ENCODE peak calls at places on chromosomes 11 and 22, in seven cellular contexts. M is IMR-90, A is trophoblast cell, Y is mesendoderm, W is H1, C is H9, Q is mesenchymal stem cell. L is an unnamed sample.

GRCh38 chr22:25166266-25167056 is 33.2 kb upstream of the CRYBB3 start:
- DNase-seq in M (no peak), A (no peak), Y (no peak), W (no peak), C (no peak), Q (no peak), L (no peak)

GRCh38 chr11:134575504-134576230 is 163.6 kb upstream of the B3GAT1 start:
- DNase-seq in M (no peak), A (no peak), Y (no peak), W (peak), C (no peak), Q (no peak), L (no peak)

GRCh38 chr11:126140932-126141291 is 70.5 kb downstream of the RPUSD4 start:
- DNase-seq in M (peak), A (no peak), Y (no peak), W (no peak), C (no peak), Q (peak), L (no peak)

GRCh38 chr11:2445107-2445947 is 519 bp downstream of the KCNQ1 start:
- DNase-seq in M (no peak), A (no peak), Y (no peak), W (no peak), C (no peak), Q (no peak), L (no peak)

GRCh38 chr11:69199583-69200295 is 44.0 kb downstream of the SMIM38 start:
- DNase-seq in M (no peak), A (no peak), Y (peak), W (no peak), C (no peak), Q (no peak), L (no peak)

GRCh38 chr11:70471254-70471653 is 72.9 kb downstream of the CTTN start:
- DNase-seq in M (no peak), A (peak), Y (peak), W (peak), C (peak), Q (peak), L (peak)

GRCh38 chr22:32326647-32327046 is 31.0 kb upstream of the RFPL3 start:
- DNase-seq in M (no peak), A (no peak), Y (no peak), W (peak), C (no peak), Q (no peak), L (no peak)

GRCh38 chr11:96272542-96273306 is 70.3 kb downstream of the MAML2 start:
- DNase-seq in M (peak), A (peak), Y (peak), W (no peak), C (no peak), Q (peak), L (no peak)

GRCh38 chr11:11968511-11969280 is 39.7 kb downstream of the DKK3 start:
- DNase-seq in M (peak), A (no peak), Y (no peak), W (no peak), C (no peak), Q (no peak), L (no peak)

GRCh38 chr11:128772814-128773213 is 78.9 kb downstream of the FLI1 start:
- DNase-seq in M (no peak), A (no peak), Y (no peak), W (no peak), C (no peak), Q (no peak), L (no peak)

DNA sequence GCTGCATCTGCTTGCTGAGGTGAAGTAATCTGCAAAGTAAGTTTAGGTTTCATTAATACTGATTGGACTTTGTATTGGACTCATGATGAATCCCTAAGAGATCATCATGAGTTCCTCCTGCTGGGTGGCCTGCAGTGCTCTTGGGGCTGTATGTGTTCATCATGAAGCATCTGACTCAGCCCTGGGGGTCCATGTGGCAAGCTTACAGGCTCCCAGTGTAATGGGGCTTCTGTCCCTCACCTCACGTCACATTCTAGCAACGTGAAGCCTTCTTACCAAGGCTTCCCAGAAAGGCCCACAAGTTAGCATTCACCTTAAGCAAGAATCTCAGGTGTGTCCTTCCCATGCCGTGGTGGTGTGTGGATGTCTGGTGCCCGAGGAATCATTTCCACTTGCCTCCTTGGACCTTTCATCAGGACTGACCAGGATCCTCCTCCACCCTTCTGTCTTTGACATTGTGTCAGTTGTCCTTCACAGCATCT is 23.7 kb downstream of the CRKL start:
- DNase-seq in M (no peak), A (peak), Y (no peak), W (no peak), C (no peak), Q (no peak), L (no peak)
- H3K9ac ChIP-seq in M (no peak), A (no peak), Y (no peak), W (no peak), C (no peak), Q (no peak), L (no peak)

GRCh38 chr11:16124390-16124789 is 232.0 kb downstream of the SOX6 start:
- DNase-seq in M (no peak), A (no peak), Y (no peak), W (no peak), C (no peak), Q (no peak), L (no peak)
- H3K23ac ChIP-seq in M (no peak), A (no peak), Y (no peak), W (no peak), C (no peak), Q (no peak), L (no peak)

DNA sequence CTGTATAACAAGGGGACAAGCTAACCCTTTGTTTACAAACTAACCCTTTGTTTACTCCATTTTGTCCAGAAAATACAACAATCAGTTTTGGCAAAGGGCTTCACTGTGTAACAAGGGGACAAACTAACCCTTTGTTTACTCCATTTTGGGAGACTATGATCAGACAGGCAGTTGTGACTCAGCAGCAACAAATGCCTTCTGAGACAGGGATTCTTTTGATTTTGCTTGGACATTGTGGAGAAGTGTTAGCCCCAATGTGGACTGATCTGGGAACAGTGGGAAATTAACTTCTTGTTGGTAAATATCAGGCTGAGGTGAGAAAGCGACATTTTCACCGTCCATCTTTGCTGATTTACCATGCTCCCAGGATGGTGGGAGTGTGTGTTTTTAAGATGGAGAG is 983 bp downstream of the EHF start:
- DNase-seq in M (no peak), A (no peak), Y (no peak), W (no peak), C (no peak), Q (no peak), L (no peak)
- H3K9ac ChIP-seq in M (no peak), A (no peak), Y (no peak), W (no peak), C (no peak), Q (no peak), L (no peak)

GRCh38 chr11:9176550-9176949 is 85.2 kb upstream of the SCUBE2 start:
- DNase-seq in M (peak), A (no peak), Y (no peak), W (no peak), C (no peak), Q (no peak), L (no peak)
- H3K23ac ChIP-seq in M (no peak), A (no peak), Y (no peak), W (no peak), C (no peak), Q (no peak), L (no peak)